ENCODE peak calls at places on chromosomes 6 and 20, in four cellular contexts. One of them, this sample, is unnamed.

GRCh38 chr6:158358450-158359077 is 46.3 kb downstream of the TULP4 start:
- DNase-seq in nephron progenitor cell: no peak
- DNase-seq in endothelial cell: no peak
- DNase-seq in uterus: no peak
- DNase-seq in this sample: no peak

GRCh38 chr20:58749098-58749766 is 56.6 kb downstream of the NPEPL1 start:
- DNase-seq in nephron progenitor cell: no peak
- DNase-seq in endothelial cell: no peak
- DNase-seq in uterus: no peak
- DNase-seq in this sample: no peak

GRCh38 chr6:139290787-139291294 is 957 bp downstream of the TXLNB start:
- DNase-seq in nephron progenitor cell: no peak
- DNase-seq in endothelial cell: no peak
- DNase-seq in uterus: peak; percentile 26
- DNase-seq in this sample: no peak

GRCh38 chr20:7361321-7361720 is 578.9 kb downstream of the HAO1 start:
- DNase-seq in nephron progenitor cell: no peak
- DNase-seq in endothelial cell: no peak
- DNase-seq in uterus: no peak
- DNase-seq in this sample: no peak

GRCh38 chr6:32622545-32623401 is 14.4 kb upstream of the HLA-DQA1 start:
- DNase-seq in nephron progenitor cell: peak; percentile 35
- DNase-seq in endothelial cell: peak; percentile 7
- DNase-seq in uterus: peak; percentile 18
- DNase-seq in this sample: peak; percentile 42

GRCh38 chr6:16514249-16514648 is 247.0 kb downstream of the ATXN1 start:
- DNase-seq in nephron progenitor cell: no peak
- DNase-seq in endothelial cell: peak; percentile 29
- DNase-seq in uterus: no peak
- DNase-seq in this sample: no peak

GRCh38 chr20:41643504-41643938 is 25.3 kb upstream of the CHD6 start:
- DNase-seq in nephron progenitor cell: no peak
- DNase-seq in endothelial cell: no peak
- DNase-seq in uterus: peak; percentile 21
- DNase-seq in this sample: no peak

GRCh38 chr20:35619196-35620095 is 3.8 kb downstream of the SPAG4 start:
- DNase-seq in nephron progenitor cell: peak; percentile 87
- DNase-seq in endothelial cell: peak; percentile 83
- DNase-seq in uterus: peak; percentile 84
- DNase-seq in this sample: peak; percentile 74

GRCh38 chr6:165649152-165649551 is 13.9 kb downstream of the PDE10A start:
- DNase-seq in nephron progenitor cell: no peak
- DNase-seq in endothelial cell: no peak
- DNase-seq in uterus: no peak
- DNase-seq in this sample: no peak

GRCh38 chr6:170485159-170485558 is 67.9 kb downstream of the PSMB1 start:
- DNase-seq in nephron progenitor cell: no peak
- DNase-seq in endothelial cell: no peak
- DNase-seq in uterus: no peak
- DNase-seq in this sample: no peak

GRCh38 chr6:81820979-81821378 is 68.5 kb upstream of the TENT5A start:
- DNase-seq in nephron progenitor cell: no peak
- DNase-seq in endothelial cell: no peak
- DNase-seq in uterus: no peak
- DNase-seq in this sample: no peak

GRCh38 chr6:166826264-166826663 is 130.1 kb downstream of the RNASET2 start:
- DNase-seq in nephron progenitor cell: no peak
- DNase-seq in endothelial cell: no peak
- DNase-seq in uterus: no peak
- DNase-seq in this sample: no peak

GRCh38 chr20:61821698-61822097 is 244.0 kb downstream of the TAF4 start:
- DNase-seq in nephron progenitor cell: no peak
- DNase-seq in endothelial cell: no peak
- DNase-seq in uterus: no peak
- DNase-seq in this sample: no peak

GRCh38 chr6:131844243-131844841 is 36.5 kb downstream of the ENPP1 start:
- DNase-seq in nephron progenitor cell: no peak
- DNase-seq in endothelial cell: no peak
- DNase-seq in uterus: no peak
- DNase-seq in this sample: no peak

GRCh38 chr6:25175216-25175615 is 104.0 kb upstream of the CARMIL1 start:
- DNase-seq in nephron progenitor cell: no peak
- DNase-seq in endothelial cell: no peak
- DNase-seq in uterus: no peak
- DNase-seq in this sample: no peak

GRCh38 chr6:44297063-44298038 is 15.8 kb downstream of the AARS2 start:
- DNase-seq in nephron progenitor cell: peak; percentile 80
- DNase-seq in endothelial cell: peak; percentile 74
- DNase-seq in uterus: peak; percentile 39
- DNase-seq in this sample: no peak

GRCh38 chr6:130105996-130106704 is 87.8 kb downstream of the L3MBTL3 start:
- DNase-seq in nephron progenitor cell: no peak
- DNase-seq in endothelial cell: no peak
- DNase-seq in uterus: no peak
- DNase-seq in this sample: no peak

DNA sequence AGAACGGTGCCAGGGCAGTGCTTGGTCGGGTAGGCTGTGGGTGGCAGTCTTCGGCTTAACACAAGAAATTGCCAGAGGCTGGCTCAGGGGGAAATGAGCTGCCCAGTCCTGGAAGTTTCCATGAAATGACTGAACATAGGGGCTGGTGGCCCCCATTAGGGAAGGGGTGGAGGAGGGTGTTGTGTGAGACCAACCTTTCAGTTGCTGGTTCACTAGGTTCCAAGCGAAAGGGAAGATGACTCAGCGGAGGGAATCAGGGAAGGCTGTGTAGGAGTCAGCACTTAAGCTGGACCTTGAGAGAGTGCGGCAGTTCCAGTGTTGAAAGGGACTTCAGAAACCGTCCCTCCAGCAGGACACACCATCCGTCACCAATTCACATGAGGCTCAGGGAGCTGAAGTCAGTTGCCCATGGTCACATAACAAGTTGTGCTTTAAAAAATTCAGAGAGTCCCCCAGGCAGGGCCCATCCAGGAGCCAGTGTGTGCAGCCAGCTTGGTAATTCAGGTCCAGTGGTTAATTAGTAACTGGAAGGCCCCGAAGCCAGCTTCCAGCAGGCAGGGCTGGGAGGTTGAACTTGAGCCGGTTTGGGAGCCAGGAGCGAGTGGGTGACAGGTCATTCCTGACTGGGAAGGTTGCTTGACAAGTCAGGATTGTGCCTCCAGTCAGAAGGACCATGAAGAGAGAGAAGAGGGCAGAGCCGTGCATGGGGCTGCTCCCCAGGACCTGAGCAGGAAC is at the start of gene SGK2:
- DNase-seq in nephron progenitor cell: peak; percentile 11
- DNase-seq in endothelial cell: no peak
- DNase-seq in uterus: no peak
- DNase-seq in this sample: no peak
- TF ChIP-seq CTCF in nephron progenitor cell: no peak
- TF ChIP-seq CTCF in endothelial cell: no peak
- TF ChIP-seq CTCF in uterus: no peak
- TF ChIP-seq CTCF in this sample: no peak

GRCh38 chr6:111599259-111599658 is 6.4 kb downstream of the TRAF3IP2 start:
- DNase-seq in nephron progenitor cell: no peak
- DNase-seq in endothelial cell: no peak
- DNase-seq in uterus: no peak
- DNase-seq in this sample: no peak

GRCh38 chr6:111593516-111593824 is 12.2 kb downstream of the TRAF3IP2 start:
- DNase-seq in nephron progenitor cell: no peak
- DNase-seq in endothelial cell: no peak
- DNase-seq in uterus: no peak
- DNase-seq in this sample: no peak

GRCh38 chr6:111597687-111598086 is 8.0 kb downstream of the TRAF3IP2 start:
- DNase-seq in nephron progenitor cell: no peak
- DNase-seq in endothelial cell: no peak
- DNase-seq in uterus: no peak
- DNase-seq in this sample: no peak

GRCh38 chr6:111598211-111598610 is 7.5 kb downstream of the TRAF3IP2 start:
- DNase-seq in nephron progenitor cell: no peak
- DNase-seq in endothelial cell: no peak
- DNase-seq in uterus: no peak
- DNase-seq in this sample: no peak

GRCh38 chr6:111596784-111597183 is 8.9 kb downstream of the TRAF3IP2 start:
- DNase-seq in nephron progenitor cell: no peak
- DNase-seq in endothelial cell: no peak
- DNase-seq in uterus: no peak
- DNase-seq in this sample: no peak
- TF ChIP-seq CTCF in nephron progenitor cell: no peak
- TF ChIP-seq CTCF in endothelial cell: no peak
- TF ChIP-seq CTCF in uterus: no peak
- TF ChIP-seq CTCF in this sample: no peak

GRCh38 chr20:51678041-51678697 is 90.0 kb downstream of the ATP9A start:
- DNase-seq in nephron progenitor cell: peak; percentile 47
- DNase-seq in endothelial cell: peak; percentile 6
- DNase-seq in uterus: peak; percentile 30
- DNase-seq in this sample: no peak
- TF ChIP-seq CTCF in nephron progenitor cell: no peak
- TF ChIP-seq CTCF in endothelial cell: no peak
- TF ChIP-seq CTCF in uterus: no peak
- TF ChIP-seq CTCF in this sample: no peak

GRCh38 chr6:117483004-117483644 is 650 bp downstream of the DCBLD1 start:
- DNase-seq in nephron progenitor cell: peak; percentile 72
- DNase-seq in endothelial cell: peak; percentile 68
- DNase-seq in uterus: peak; percentile 41
- DNase-seq in this sample: peak; percentile 19

GRCh38 chr6:117481926-117482239 is 591 bp upstream of the DCBLD1 start:
- DNase-seq in nephron progenitor cell: no peak
- DNase-seq in endothelial cell: no peak
- DNase-seq in uterus: no peak
- DNase-seq in this sample: no peak

GRCh38 chr6:117481278-117481925 is 1.1 kb upstream of the DCBLD1 start:
- DNase-seq in nephron progenitor cell: peak; percentile 12
- DNase-seq in endothelial cell: peak; percentile 11
- DNase-seq in uterus: no peak
- DNase-seq in this sample: no peak

GRCh38 chr6:117483645-117484016 is 1.2 kb downstream of the DCBLD1 start:
- DNase-seq in nephron progenitor cell: no peak
- DNase-seq in endothelial cell: no peak
- DNase-seq in uterus: no peak
- DNase-seq in this sample: no peak

DNA sequence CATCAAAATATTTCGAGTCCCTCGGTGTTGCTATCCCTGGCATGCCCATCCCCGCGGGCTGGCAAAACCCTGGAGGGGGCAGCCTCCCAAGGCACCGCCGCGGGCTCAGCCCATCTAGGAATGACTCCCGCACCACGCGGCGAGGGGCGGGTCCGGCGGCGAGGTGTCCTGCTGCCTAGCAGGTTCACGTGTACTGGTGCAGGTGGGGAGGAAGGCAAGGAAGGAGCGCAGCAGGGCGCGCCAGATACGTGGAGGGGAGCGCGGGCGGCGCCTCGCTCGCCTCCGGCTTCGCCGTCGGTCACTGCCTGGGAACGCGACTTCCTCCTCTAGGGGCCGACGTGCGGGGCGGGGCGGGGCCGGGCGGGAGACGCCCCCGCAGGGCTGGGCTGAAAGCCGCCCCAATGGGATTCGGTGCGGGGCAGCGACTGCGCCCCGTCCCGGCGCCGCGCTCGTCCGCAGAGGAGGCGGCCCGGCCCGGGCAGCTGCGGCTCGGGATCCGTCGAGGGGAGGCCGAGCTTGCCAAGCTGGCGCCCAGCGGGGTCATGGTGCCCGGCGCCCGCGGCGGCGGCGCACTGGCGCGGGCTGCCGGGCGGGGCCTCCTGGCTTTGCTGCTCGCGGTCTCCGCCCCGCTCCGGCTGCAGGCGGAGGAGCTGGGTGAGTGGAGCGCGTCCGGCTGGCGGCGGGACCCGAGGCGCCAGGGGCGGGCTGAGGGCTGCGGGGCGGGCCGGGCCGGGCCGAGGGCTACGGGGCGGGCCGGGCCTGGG is at the start of gene DCBLD1:
- DNase-seq in nephron progenitor cell: peak; percentile 78
- DNase-seq in endothelial cell: peak; percentile 76
- DNase-seq in uterus: peak; percentile 68
- DNase-seq in this sample: peak; percentile 50
- TF ChIP-seq CTCF in nephron progenitor cell: no peak
- TF ChIP-seq CTCF in endothelial cell: no peak
- TF ChIP-seq CTCF in uterus: peak; percentile 7
- TF ChIP-seq CTCF in this sample: no peak

This sample was measured in activated B cell treated with CpG ODN at 0.5 μM for 24 hours.